ENCODE peak calls at places on chromosomes 5 and 9, in seven cellular contexts. H is stimulated activated CD4-positive, alpha-beta T cell treated with anti-CD3 and anti-CD28 coated beads, Interleukin-15, amount 100 ng/mL, for 1 hour; B is NCI-H748 treated with DMSO at 0.1 percent for 48 hours; S is activated naive CD4-positive, alpha-beta T cell treated with anti-CD3 and anti-CD28 coated beads for 36 hours; J is EH; T is stimulated activated naive CD8-positive, alpha-beta T cell treated with anti-CD3 and anti-CD28 coated beads, Interleukin-15, Interleukin-2, amounts not matched to agents 100 U/mL and 50 U/mL, for 24 hours; R is BE2C. N is an unnamed sample.
A peak's percentile ranks its signal among the peaks of the same experiment; 100 is the strongest.

GRCh38 chr9:73906671-73907070 is 590.5 kb upstream of the RORB start:
- DNase-seq in H (no peak), B (no peak), S (no peak), J (no peak), T (no peak), R (no peak), N (no peak)

GRCh38 chr5:113162770-113163169 is 186.2 kb downstream of the DCP2 start:
- DNase-seq in H (no peak), B (no peak), S (no peak), J (peak; percentile 7), T (no peak), R (no peak), N (no peak)

GRCh38 chr9:78821126-78821822 is 524.3 kb downstream of the PSAT1 start:
- DNase-seq in H (no peak), B (peak; percentile 59), S (no peak), J (peak; percentile 51), T (no peak), R (no peak), N (no peak)

GRCh38 chr9:133257398-133258053 is 17.5 kb downstream of the ABO start:
- DNase-seq in H (no peak), B (no peak), S (no peak), J (no peak), T (no peak), R (peak; percentile 41), N (no peak)

GRCh38 chr5:8386889-8387288 is 517.9 kb downstream of the MTRR start:
- DNase-seq in H (no peak), B (peak; percentile 98), S (no peak), J (no peak), T (no peak), R (no peak), N (no peak)

GRCh38 chr5:177132504-177133118 is 962 bp upstream of the NSD1 start:
- DNase-seq in H (no peak), B (no peak), S (peak; percentile 44), J (no peak), T (peak; percentile 52), R (peak; percentile 26), N (no peak)

GRCh38 chr5:139574641-139575312 is 13.6 kb downstream of the UBE2D2 start:
- DNase-seq in H (no peak), B (no peak), S (no peak), J (peak; percentile 48), T (no peak), R (peak; percentile 30), N (no peak)

GRCh38 chr5:164708831-164709230 is 1203.4 kb downstream of the MAT2B start:
- DNase-seq in H (no peak), B (no peak), S (no peak), J (no peak), T (no peak), R (no peak), N (no peak)

GRCh38 chr5:54902817-54903473 is 82.4 kb downstream of the ESM1 start:
- DNase-seq in H (no peak), B (peak; percentile 5), S (peak; percentile 75), J (peak; percentile 66), T (peak; percentile 44), R (no peak), N (no peak)

GRCh38 chr5:45697211-45697610 is 1.0 kb upstream of the HCN1 start:
- DNase-seq in H (no peak), B (no peak), S (no peak), J (no peak), T (no peak), R (no peak), N (no peak)

GRCh38 chr9:92945796-92946195 is 1.5 kb upstream of the FGD3 start:
- DNase-seq in H (no peak), B (no peak), S (no peak), J (no peak), T (no peak), R (no peak), N (no peak)

GRCh38 chr9:132156256-132156655 is 5.6 kb upstream of the NTNG2 start:
- DNase-seq in H (no peak), B (no peak), S (no peak), J (no peak), T (no peak), R (no peak), N (no peak)

GRCh38 chr5:2096827-2097226 is 214.1 kb upstream of the IRX4 start:
- DNase-seq in H (no peak), B (no peak), S (no peak), J (no peak), T (no peak), R (no peak), N (no peak)

GRCh38 chr5:96331210-96331609 is 101.8 kb downstream of the PCSK1 start:
- DNase-seq in H (no peak), B (no peak), S (no peak), J (peak; percentile 74), T (no peak), R (no peak), N (no peak)

GRCh38 chr5:115816226-115817042 is at the start of gene CDO1:
- DNase-seq in H (no peak), B (no peak), S (peak; percentile 37), J (peak; percentile 47), T (peak; percentile 37), R (peak; percentile 29), N (no peak)

GRCh38 chr5:17248999-17249634 is 31.7 kb downstream of the BASP1 start:
- DNase-seq in H (no peak), B (no peak), S (no peak), J (peak; percentile 99), T (no peak), R (no peak), N (no peak)

GRCh38 chr9:79209012-79209411 is 362.8 kb upstream of the TLE4 start:
- DNase-seq in H (no peak), B (no peak), S (no peak), J (no peak), T (no peak), R (no peak), N (no peak)

GRCh38 chr5:108753331-108753730 is 5.6 kb downstream of the FER start:
- DNase-seq in H (no peak), B (no peak), S (no peak), J (peak; percentile 29), T (no peak), R (no peak), N (no peak)

GRCh38 chr9:125998837-125999503 is 251.8 kb downstream of the PBX3 start:
- DNase-seq in H (no peak), B (no peak), S (no peak), J (no peak), T (no peak), R (no peak), N (no peak)

GRCh38 chr5:90709323-90710148 is 150.9 kb downstream of the ADGRV1 start:
- DNase-seq in H (no peak), B (peak; percentile 45), S (peak; percentile 14), J (peak; percentile 41), T (no peak), R (peak; percentile 46), N (no peak)

GRCh38 chr9:129868571-129869486 is 33.6 kb downstream of the USP20 start:
- DNase-seq in H (peak; percentile 81), B (no peak), S (peak; percentile 96), J (no peak), T (peak; percentile 81), R (no peak), N (no peak)

GRCh38 chr5:160287378-160288051 is 24.8 kb downstream of the CCNJL start:
- DNase-seq in H (no peak), B (no peak), S (no peak), J (peak; percentile 54), T (no peak), R (peak; percentile 86), N (no peak)

GRCh38 chr5:4868140-4868735 is 271.9 kb upstream of the ADAMTS16 start:
- DNase-seq in H (no peak), B (peak; percentile 72), S (peak; percentile 68), J (peak; percentile 44), T (peak; percentile 70), R (peak; percentile 77), N (no peak)

GRCh38 chr9:113298924-113299770 is 4.0 kb downstream of the RNF183 start:
- DNase-seq in H (no peak), B (peak; percentile 65), S (no peak), J (no peak), T (no peak), R (no peak), N (no peak)

GRCh38 chr9:114588150-114588663 is 638 bp downstream of the ATP6V1G1 start:
- DNase-seq in H (no peak), B (no peak), S (peak; percentile 21), J (peak; percentile 29), T (no peak), R (no peak), N (no peak)

GRCh38 chr5:75435101-75435500 is 76.3 kb downstream of the CERT1 start:
- DNase-seq in H (no peak), B (no peak), S (no peak), J (peak; percentile 57), T (no peak), R (no peak), N (no peak)

GRCh38 chr9:79193001-79193400 is 378.8 kb upstream of the TLE4 start:
- DNase-seq in H (no peak), B (no peak), S (no peak), J (peak; percentile 92), T (no peak), R (no peak), N (no peak)

GRCh38 chr9:105055922-105056321 is 128.0 kb upstream of the ABCA1 start:
- DNase-seq in H (no peak), B (no peak), S (no peak), J (peak; percentile 57), T (no peak), R (no peak), N (no peak)

GRCh38 chr9:71716138-71716909 is 52.0 kb downstream of the CEMIP2 start:
- DNase-seq in H (no peak), B (no peak), S (no peak), J (no peak), T (no peak), R (no peak), N (no peak)

GRCh38 chr9:136648746-136649145 is 14.0 kb upstream of the EGFL7 start:
- DNase-seq in H (no peak), B (no peak), S (no peak), J (peak; percentile 35), T (no peak), R (peak; percentile 83), N (no peak)

GRCh38 chr5:122885038-122885517 is 39.7 kb downstream of the SNX24 start:
- DNase-seq in H (no peak), B (no peak), S (no peak), J (no peak), T (no peak), R (no peak), N (no peak)

GRCh38 chr5:39399135-39400036 is 25.4 kb downstream of the DAB2 start:
- DNase-seq in H (no peak), B (no peak), S (no peak), J (peak; percentile 98), T (no peak), R (no peak), N (peak; percentile 60)

GRCh38 chr9:84993105-84993504 is 323.6 kb downstream of the NTRK2 start:
- DNase-seq in H (no peak), B (no peak), S (no peak), J (no peak), T (no peak), R (no peak), N (no peak)

GRCh38 chr9:93143830-93144530 is 9.9 kb upstream of the NINJ1 start:
- DNase-seq in H (peak; percentile 51), B (no peak), S (peak; percentile 67), J (no peak), T (peak; percentile 49), R (peak; percentile 46), N (no peak)

GRCh38 chr9:78601957-78602565 is 305.1 kb downstream of the PSAT1 start:
- DNase-seq in H (no peak), B (peak; percentile 78), S (peak; percentile 45), J (peak; percentile 73), T (peak; percentile 21), R (peak; percentile 50), N (no peak)

GRCh38 chr5:117788596-117788995 is 1199.8 kb downstream of the DTWD2 start:
- DNase-seq in H (no peak), B (no peak), S (no peak), J (peak; percentile 32), T (no peak), R (no peak), N (no peak)

GRCh38 chr5:126948453-126948852 is 81.9 kb downstream of the MARCHF3 start:
- DNase-seq in H (no peak), B (no peak), S (no peak), J (no peak), T (no peak), R (no peak), N (no peak)

GRCh38 chr5:142698447-142698846 is 12.6 kb upstream of the FGF1 start:
- DNase-seq in H (no peak), B (no peak), S (no peak), J (no peak), T (no peak), R (no peak), N (no peak)